ENCODE peak calls at places on chromosomes 16 and 17, in five cellular contexts. Z is lower leg skin, J is OCI-LY7, Y is brain microvascular endothelial cell, N is breast epithelium. H is an unnamed sample.

GRCh38 chr16:1466968-1467521 is 7.8 kb downstream of the CLCN7 start:
- DNase-seq in J (no peak), Y (no peak), N (no peak), Z (no peak), H (no peak)

GRCh38 chr17:78291944-78292910 is 60.8 kb downstream of the TMEM235 start:
- DNase-seq in J (no peak), Z (no peak), Y (no peak), N (no peak), H (peak; percentile 40)

GRCh38 chr17:80270836-80271235 is 10.2 kb downstream of the RNF213 start:
- DNase-seq in J (peak; percentile 62), Z (no peak), Y (peak; percentile 24), N (no peak), H (no peak)

GRCh38 chr17:56185905-56186783 is 32.9 kb downstream of the ANKFN1 start:
- DNase-seq in Z (no peak), Y (peak; percentile 74), J (no peak), N (no peak), H (no peak)

GRCh38 chr16:10752843-10753523 is 9.3 kb downstream of the NUBP1 start:
- DNase-seq in Z (no peak), Y (no peak), N (no peak), J (peak; percentile 78), H (peak; percentile 49)

GRCh38 chr16:13391337-13391736 is 489.9 kb downstream of the SHISA9 start:
- DNase-seq in N (no peak), Y (no peak), Z (no peak), J (peak; percentile 91), H (no peak)

GRCh38 chr16:84897911-84898377 is 78.2 kb downstream of the CRISPLD2 start:
- DNase-seq in N (no peak), Z (no peak), J (peak; percentile 44), Y (no peak), H (no peak)

GRCh38 chr17:2961446-2961845 is 102.0 kb downstream of the OR1D5 start:
- DNase-seq in J (no peak), Y (no peak), N (no peak), Z (no peak), H (no peak)

GRCh38 chr16:965487-965886 is 5.3 kb downstream of the LMF1 start:
- DNase-seq in Z (no peak), J (no peak), Y (no peak), N (no peak), H (no peak)

GRCh38 chr16:57901480-57902069 is 69.4 kb downstream of the CNGB1 start:
- DNase-seq in Y (no peak), J (no peak), N (no peak), Z (no peak), H (no peak)

GRCh38 chr17:78875738-78876597 is 27.0 kb downstream of the CEP295NL start:
- DNase-seq in Y (no peak), J (no peak), N (no peak), Z (no peak), H (no peak)

GRCh38 chr16:59690216-59690615 is 956.1 kb upstream of the GOT2 start:
- DNase-seq in Y (no peak), J (no peak), N (no peak), Z (no peak), H (no peak)

GRCh38 chr16:79668502-79668901 is 68.0 kb upstream of the MAF start:
- DNase-seq in N (no peak), Z (no peak), J (no peak), Y (no peak), H (no peak)

GRCh38 chr17:33267279-33267790 is 25.8 kb downstream of the ASIC2 start:
- DNase-seq in Y (peak; percentile 72), J (no peak), Z (no peak), N (no peak), H (no peak)

GRCh38 chr17:42072323-42073187 is 22.2 kb upstream of the C17orf113 start:
- DNase-seq in Z (no peak), J (peak; percentile 39), N (no peak), Y (no peak), H (no peak)

GRCh38 chr16:19636436-19637267 is 81.1 kb downstream of the VPS35L start:
- DNase-seq in N (no peak), J (no peak), Y (no peak), Z (no peak), H (no peak)

GRCh38 chr16:69111831-69112230 is 6.4 kb downstream of the HAS3 start:
- DNase-seq in J (no peak), N (no peak), Z (no peak), Y (no peak), H (no peak)

GRCh38 chr16:87330257-87330624 is 13.0 kb upstream of the C16orf95 start:
- DNase-seq in N (no peak), Y (no peak), Z (no peak), J (no peak), H (no peak)

GRCh38 chr16:68732068-68732680 is 4.9 kb upstream of the CDH1 start:
- DNase-seq in N (no peak), Y (no peak), Z (no peak), J (no peak), H (no peak)

GRCh38 chr16:12971216-12971615 is 69.8 kb downstream of the SHISA9 start:
- DNase-seq in Z (no peak), N (no peak), J (no peak), Y (peak; percentile 1), H (peak; percentile 11)

GRCh38 chr17:49494937-49495841 is at the start of gene NGFR:
- DNase-seq in N (no peak), J (peak; percentile 75), Y (no peak), Z (no peak), H (peak; percentile 64)

GRCh38 chr16:56547949-56548567 is 16.8 kb upstream of the MT4 start:
- DNase-seq in Y (no peak), Z (no peak), N (no peak), J (no peak), H (no peak)

GRCh38 chr16:66366433-66367299 is at the start of gene CDH5:
- DNase-seq in Z (peak; percentile 96), N (peak; percentile 82), Y (no peak), J (no peak), H (peak; percentile 87)

GRCh38 chr16:66370786-66371684 is 4.5 kb downstream of the CDH5 start:
- DNase-seq in J (no peak), Z (peak; percentile 80), N (no peak), Y (no peak), H (no peak)

GRCh38 chr16:66369055-66369592 is 2.6 kb downstream of the CDH5 start:
- DNase-seq in N (no peak), J (peak; percentile 14), Y (no peak), Z (no peak), H (no peak)

GRCh38 chr16:66365588-66365987 is 903 bp upstream of the CDH5 start:
- DNase-seq in J (no peak), Y (peak; percentile 29), Z (peak; percentile 94), N (peak; percentile 56), H (peak; percentile 67)

DNA sequence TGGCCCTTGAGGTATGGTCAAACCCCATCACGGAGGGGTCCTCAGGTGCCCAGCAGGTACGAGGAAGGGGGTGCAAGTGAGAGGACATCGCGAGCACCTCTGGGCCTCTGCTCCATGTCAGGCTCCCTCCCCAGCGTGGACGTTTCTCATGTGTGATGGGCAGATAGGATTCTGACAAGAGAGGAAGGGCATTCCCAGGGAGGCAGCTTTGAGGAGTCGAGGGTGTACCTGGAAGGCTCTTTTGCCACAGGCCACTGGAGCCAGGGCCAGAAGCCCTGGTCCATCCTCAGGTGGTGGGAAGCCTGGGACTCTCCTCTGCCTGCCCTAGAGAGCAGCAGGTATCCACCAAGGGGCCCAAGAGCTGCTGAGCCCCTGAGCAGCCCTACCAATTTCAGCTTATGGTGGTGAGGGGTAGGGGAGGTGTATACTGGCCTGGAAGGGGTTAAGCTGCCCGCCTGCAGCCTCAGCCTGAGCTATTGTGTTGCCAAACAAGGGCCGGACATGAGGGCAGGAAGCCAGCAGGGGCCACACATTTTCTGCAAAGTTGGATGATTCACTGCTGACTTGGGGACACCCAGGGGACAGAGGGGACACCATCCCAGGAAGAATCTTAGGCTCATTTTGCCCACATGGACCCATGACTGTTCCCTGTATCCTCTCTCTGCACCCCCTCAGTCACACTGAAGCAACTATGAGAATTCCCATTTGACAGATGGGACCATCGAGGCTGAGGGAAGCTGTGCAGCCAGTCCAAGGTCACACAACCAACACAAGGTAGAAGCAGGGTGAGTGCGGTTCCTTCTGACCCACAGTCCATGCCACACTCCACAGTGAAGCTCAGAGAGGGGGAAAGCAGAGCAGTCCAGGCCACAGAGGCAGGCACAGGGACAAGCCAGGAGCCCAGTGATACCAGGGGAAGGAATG is 1.7 kb downstream of the CDH5 start:
- DNase-seq in Y (no peak), Z (no peak), N (no peak), J (no peak), H (no peak)
- H3K4me3 ChIP-seq in Y (no peak overlapping the region), Z (no peak overlapping the region), N (peak overlapping the region; percentile 41), J (no peak overlapping the region), H (peak overlapping the region; percentile 70)

GRCh38 chr17:81365601-81366585 is 29.4 kb upstream of the BAHCC1 start:
- DNase-seq in N (peak; percentile 93), Z (no peak), J (peak; percentile 46), Y (no peak), H (no peak)
- H3K4me3 ChIP-seq in N (peak overlapping the region; percentile 7), Z (no peak overlapping the region), J (no peak overlapping the region), Y (no peak overlapping the region), H (peak overlapping the region; percentile 38)

GRCh38 chr17:76995352-76996105 is 127.3 kb downstream of the MGAT5B start:
- DNase-seq in N (no peak), J (peak; percentile 46), Z (no peak), Y (no peak), H (no peak)
- H3K4me3 ChIP-seq in N (no peak overlapping the region), J (no peak overlapping the region), Z (no peak overlapping the region), Y (no peak overlapping the region), H (no peak overlapping the region)

GRCh38 chr17:16383216-16383615 is 2.3 kb downstream of the UBB start:
- DNase-seq in Y (no peak), N (no peak), J (no peak), Z (no peak), H (no peak)
- H3K4me3 ChIP-seq in Y (peak overlapping the region; percentile 17), N (no peak overlapping the region), J (peak overlapping the region; percentile 27), Z (no peak overlapping the region), H (no peak overlapping the region)

DNA sequence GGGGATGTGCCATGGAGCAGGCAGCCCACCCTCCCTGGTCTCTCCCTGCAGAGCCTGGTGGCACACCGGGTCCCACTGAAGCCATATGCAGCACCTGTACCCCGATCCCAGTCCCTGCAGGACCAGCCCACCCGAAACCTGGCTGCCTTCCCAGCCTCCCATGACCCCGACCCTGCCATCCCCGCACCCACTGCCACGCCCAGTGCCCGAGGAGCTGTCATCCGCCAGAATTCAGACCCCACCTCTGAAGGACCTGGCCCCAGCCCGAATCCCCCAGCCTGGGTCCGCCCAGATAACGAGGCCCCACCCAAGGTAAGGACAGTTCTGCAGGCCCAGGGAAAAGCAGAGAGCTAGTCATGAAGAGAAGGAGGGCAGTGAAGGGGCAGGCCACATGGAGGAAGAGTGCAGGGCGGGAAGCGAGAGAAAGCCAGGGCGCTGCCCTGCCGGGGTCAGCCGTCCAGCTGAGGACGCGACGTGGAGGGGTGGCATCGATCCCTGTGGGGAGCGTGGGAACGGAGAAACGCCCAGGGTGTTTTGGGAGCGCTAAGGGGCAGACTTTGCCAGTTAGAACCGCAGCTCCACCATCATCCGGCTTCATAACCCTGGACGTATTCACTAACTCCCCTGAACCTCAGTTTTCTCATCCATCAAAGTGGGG is 7.8 kb upstream of the C17orf107 start:
- DNase-seq in Y (no peak), N (no peak), J (no peak), Z (no peak), H (no peak)
- H3K4me3 ChIP-seq in Y (no peak overlapping the region), N (no peak overlapping the region), J (no peak overlapping the region), Z (no peak overlapping the region), H (no peak overlapping the region)

H was measured in heart right ventricle.